ENCODE peak calls at places on chromosomes 5 and 9, in eight cellular contexts. One of them, this sample, is unnamed.

GRCh38 chr5:77947051-77947428 is 170.9 kb upstream of the TBCA start:
- DNase-seq in neural progenitor cell: no peak
- DNase-seq in GM12864: no peak
- DNase-seq in A549: no peak
- DNase-seq in heart left ventricle: no peak
- DNase-seq in CD8-positive, alpha-beta T cell: no peak
- DNase-seq in heart right ventricle: no peak
- DNase-seq in body of pancreas: no peak
- DNase-seq in this sample: no peak

GRCh38 chr5:135100011-135100410 is 66.0 kb upstream of the PITX1 start:
- DNase-seq in neural progenitor cell: no peak
- DNase-seq in GM12864: no peak
- DNase-seq in A549: no peak
- DNase-seq in heart left ventricle: no peak
- DNase-seq in CD8-positive, alpha-beta T cell: no peak
- DNase-seq in heart right ventricle: no peak
- DNase-seq in body of pancreas: no peak
- DNase-seq in this sample: no peak

GRCh38 chr9:70868661-70869652 is 252.5 kb downstream of the TRPM3 start:
- DNase-seq in neural progenitor cell: peak
- DNase-seq in GM12864: no peak
- DNase-seq in A549: no peak
- DNase-seq in heart left ventricle: no peak
- DNase-seq in CD8-positive, alpha-beta T cell: no peak
- DNase-seq in heart right ventricle: no peak
- DNase-seq in body of pancreas: peak
- DNase-seq in this sample: no peak

GRCh38 chr5:431711-432050 is 11.3 kb upstream of the EXOC3 start:
- DNase-seq in neural progenitor cell: no peak
- DNase-seq in GM12864: no peak
- DNase-seq in A549: no peak
- DNase-seq in heart left ventricle: no peak
- DNase-seq in CD8-positive, alpha-beta T cell: no peak
- DNase-seq in heart right ventricle: no peak
- DNase-seq in body of pancreas: no peak
- DNase-seq in this sample: no peak

GRCh38 chr5:176702952-176703641 is 55.8 kb downstream of the TSPAN17 start:
- DNase-seq in neural progenitor cell: no peak
- DNase-seq in GM12864: no peak
- DNase-seq in A549: no peak
- DNase-seq in heart left ventricle: no peak
- DNase-seq in CD8-positive, alpha-beta T cell: no peak
- DNase-seq in heart right ventricle: no peak
- DNase-seq in body of pancreas: no peak
- DNase-seq in this sample: no peak

GRCh38 chr5:141641634-141642278 is 5.0 kb downstream of the RELL2 start:
- DNase-seq in neural progenitor cell: no peak
- DNase-seq in GM12864: no peak
- DNase-seq in A549: peak
- DNase-seq in heart left ventricle: no peak
- DNase-seq in CD8-positive, alpha-beta T cell: no peak
- DNase-seq in heart right ventricle: no peak
- DNase-seq in body of pancreas: no peak
- DNase-seq in this sample: peak

GRCh38 chr5:20300110-20300509 is 312.1 kb upstream of the CDH18 start:
- DNase-seq in neural progenitor cell: no peak
- DNase-seq in GM12864: no peak
- DNase-seq in A549: no peak
- DNase-seq in heart left ventricle: no peak
- DNase-seq in CD8-positive, alpha-beta T cell: no peak
- DNase-seq in heart right ventricle: no peak
- DNase-seq in body of pancreas: no peak
- DNase-seq in this sample: no peak

GRCh38 chr5:88380332-88380731 is 111.7 kb upstream of the TMEM161B start:
- DNase-seq in neural progenitor cell: no peak
- DNase-seq in GM12864: no peak
- DNase-seq in A549: no peak
- DNase-seq in heart left ventricle: no peak
- DNase-seq in CD8-positive, alpha-beta T cell: no peak
- DNase-seq in heart right ventricle: no peak
- DNase-seq in body of pancreas: no peak
- DNase-seq in this sample: no peak

GRCh38 chr5:72110401-72111013 is 3.2 kb downstream of the MAP1B start:
- DNase-seq in neural progenitor cell: peak
- DNase-seq in GM12864: no peak
- DNase-seq in A549: no peak
- DNase-seq in heart left ventricle: no peak
- DNase-seq in CD8-positive, alpha-beta T cell: no peak
- DNase-seq in heart right ventricle: peak
- DNase-seq in body of pancreas: no peak
- DNase-seq in this sample: no peak

GRCh38 chr5:51226420-51226735 is 156.9 kb upstream of the ISL1 start:
- DNase-seq in neural progenitor cell: peak
- DNase-seq in GM12864: no peak
- DNase-seq in A549: no peak
- DNase-seq in heart left ventricle: no peak
- DNase-seq in CD8-positive, alpha-beta T cell: no peak
- DNase-seq in heart right ventricle: no peak
- DNase-seq in body of pancreas: peak
- DNase-seq in this sample: no peak

GRCh38 chr9:89452561-89452960 is 45.4 kb downstream of the SEMA4D start:
- DNase-seq in neural progenitor cell: no peak
- DNase-seq in GM12864: no peak
- DNase-seq in A549: no peak
- DNase-seq in heart left ventricle: no peak
- DNase-seq in CD8-positive, alpha-beta T cell: no peak
- DNase-seq in heart right ventricle: no peak
- DNase-seq in body of pancreas: no peak
- DNase-seq in this sample: no peak

GRCh38 chr5:372911-373709 is 51.6 kb downstream of the AHRR start:
- DNase-seq in neural progenitor cell: no peak
- DNase-seq in GM12864: no peak
- DNase-seq in A549: no peak
- DNase-seq in heart left ventricle: peak
- DNase-seq in CD8-positive, alpha-beta T cell: no peak
- DNase-seq in heart right ventricle: no peak
- DNase-seq in body of pancreas: no peak
- DNase-seq in this sample: no peak

GRCh38 chr5:50702615-50703325 is 36.3 kb downstream of the PARP8 start:
- DNase-seq in neural progenitor cell: no peak
- DNase-seq in GM12864: no peak
- DNase-seq in A549: no peak
- DNase-seq in heart left ventricle: no peak
- DNase-seq in CD8-positive, alpha-beta T cell: no peak
- DNase-seq in heart right ventricle: no peak
- DNase-seq in body of pancreas: no peak
- DNase-seq in this sample: no peak

GRCh38 chr5:60688980-60689379 is 11.0 kb downstream of the DEPDC1B start:
- DNase-seq in neural progenitor cell: no peak
- DNase-seq in GM12864: no peak
- DNase-seq in A549: no peak
- DNase-seq in heart left ventricle: no peak
- DNase-seq in CD8-positive, alpha-beta T cell: no peak
- DNase-seq in heart right ventricle: no peak
- DNase-seq in body of pancreas: no peak
- DNase-seq in this sample: no peak

GRCh38 chr5:60685028-60685427 is 14.9 kb downstream of the DEPDC1B start:
- DNase-seq in neural progenitor cell: no peak
- DNase-seq in GM12864: no peak
- DNase-seq in A549: no peak
- DNase-seq in heart left ventricle: no peak
- DNase-seq in CD8-positive, alpha-beta T cell: no peak
- DNase-seq in heart right ventricle: no peak
- DNase-seq in body of pancreas: no peak
- DNase-seq in this sample: no peak

GRCh38 chr5:60686164-60686563 is 13.8 kb downstream of the DEPDC1B start:
- DNase-seq in neural progenitor cell: no peak
- DNase-seq in GM12864: no peak
- DNase-seq in A549: no peak
- DNase-seq in heart left ventricle: no peak
- DNase-seq in CD8-positive, alpha-beta T cell: no peak
- DNase-seq in heart right ventricle: no peak
- DNase-seq in body of pancreas: no peak
- DNase-seq in this sample: no peak

GRCh38 chr5:60685700-60686099 is 14.3 kb downstream of the DEPDC1B start:
- DNase-seq in neural progenitor cell: no peak
- DNase-seq in GM12864: no peak
- DNase-seq in A549: no peak
- DNase-seq in heart left ventricle: no peak
- DNase-seq in CD8-positive, alpha-beta T cell: no peak
- DNase-seq in heart right ventricle: no peak
- DNase-seq in body of pancreas: no peak
- DNase-seq in this sample: no peak

GRCh38 chr5:60687927-60688720 is 11.8 kb downstream of the DEPDC1B start:
- DNase-seq in neural progenitor cell: peak
- DNase-seq in GM12864: no peak
- DNase-seq in A549: peak
- DNase-seq in heart left ventricle: no peak
- DNase-seq in CD8-positive, alpha-beta T cell: no peak
- DNase-seq in heart right ventricle: no peak
- DNase-seq in body of pancreas: no peak
- DNase-seq in this sample: peak
- TF ChIP-seq CTCF in neural progenitor cell: peak
- TF ChIP-seq CTCF in GM12864: peak
- TF ChIP-seq CTCF in A549: peak
- TF ChIP-seq CTCF in heart left ventricle: no peak
- TF ChIP-seq CTCF in CD8-positive, alpha-beta T cell: no peak
- TF ChIP-seq CTCF in heart right ventricle: no peak
- TF ChIP-seq CTCF in body of pancreas: no peak
- TF ChIP-seq CTCF in this sample: peak

DNA sequence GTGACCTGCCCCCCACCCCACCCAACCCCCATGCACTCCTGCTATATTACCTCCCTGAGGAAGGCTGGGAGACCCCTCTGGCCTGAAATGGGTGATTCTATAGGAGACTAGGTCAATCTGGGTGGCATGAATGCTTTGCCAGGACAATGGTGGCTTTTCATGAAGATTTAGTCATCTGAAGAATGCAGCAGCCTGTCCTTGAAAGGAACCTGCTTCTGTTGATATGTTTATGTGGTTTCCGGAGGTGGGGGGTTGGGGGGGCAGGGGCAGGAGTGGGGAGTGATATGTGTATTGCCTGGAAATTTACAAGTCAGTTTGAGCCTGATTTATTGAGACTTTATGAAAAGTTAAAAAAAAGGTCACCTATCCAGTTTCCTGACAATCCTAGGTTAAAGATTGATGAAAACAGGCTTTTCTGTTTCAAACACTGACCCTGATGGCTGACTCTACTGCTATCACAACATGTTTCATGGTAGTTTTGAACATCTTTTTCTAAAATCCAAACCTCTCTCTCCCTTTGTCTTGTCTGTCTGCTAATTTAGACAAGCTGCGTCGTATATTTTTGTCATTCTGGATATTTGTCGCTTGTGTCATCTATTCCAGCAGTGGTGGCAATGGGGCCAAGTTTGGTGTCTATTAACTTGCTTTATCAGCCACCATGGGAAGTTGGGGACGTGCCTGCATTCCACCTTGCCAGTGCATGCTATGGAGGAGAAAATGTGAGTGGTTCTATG is 153.7 kb upstream of the EGFLAM start:
- DNase-seq in neural progenitor cell: peak
- DNase-seq in GM12864: no peak
- DNase-seq in A549: no peak
- DNase-seq in heart left ventricle: no peak
- DNase-seq in CD8-positive, alpha-beta T cell: no peak
- DNase-seq in heart right ventricle: no peak
- DNase-seq in body of pancreas: peak
- DNase-seq in this sample: no peak
- H3K4me3 ChIP-seq in neural progenitor cell: no peak
- H3K4me3 ChIP-seq in GM12864: no peak
- H3K4me3 ChIP-seq in A549: no peak
- H3K4me3 ChIP-seq in heart left ventricle: no peak
- H3K4me3 ChIP-seq in CD8-positive, alpha-beta T cell: no peak
- H3K4me3 ChIP-seq in heart right ventricle: no peak
- H3K4me3 ChIP-seq in body of pancreas: no peak
- H3K4me3 ChIP-seq in this sample: no peak

GRCh38 chr5:55600536-55601208 is 65.9 kb upstream of the PLPP1 start:
- DNase-seq in neural progenitor cell: no peak
- DNase-seq in GM12864: no peak
- DNase-seq in A549: no peak
- DNase-seq in heart left ventricle: no peak
- DNase-seq in CD8-positive, alpha-beta T cell: no peak
- DNase-seq in heart right ventricle: no peak
- DNase-seq in body of pancreas: peak
- DNase-seq in this sample: peak
- TF ChIP-seq CTCF in neural progenitor cell: no peak
- TF ChIP-seq CTCF in GM12864: no peak
- TF ChIP-seq CTCF in A549: no peak
- TF ChIP-seq CTCF in heart left ventricle: no peak
- TF ChIP-seq CTCF in CD8-positive, alpha-beta T cell: no peak
- TF ChIP-seq CTCF in heart right ventricle: no peak
- TF ChIP-seq CTCF in body of pancreas: no peak
- TF ChIP-seq CTCF in this sample: no peak

DNA sequence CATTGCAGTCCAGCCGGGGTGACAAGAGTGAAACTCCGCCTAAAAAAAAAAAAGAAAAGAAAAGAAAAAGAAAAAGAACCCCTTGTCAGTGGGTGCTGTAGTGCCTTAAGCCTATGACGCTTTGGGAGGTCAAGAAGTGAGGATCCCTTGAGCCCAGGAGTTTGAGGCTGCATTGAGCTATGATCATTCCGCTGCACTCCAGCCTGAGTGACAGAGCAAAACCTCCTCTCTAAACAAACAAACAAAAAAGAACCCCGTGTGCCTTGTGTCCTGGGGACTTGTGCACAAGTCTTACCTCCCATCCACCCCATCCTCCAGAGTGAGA is 33.5 kb upstream of the STXBP1 start:
- DNase-seq in neural progenitor cell: no peak
- DNase-seq in GM12864: no peak
- DNase-seq in A549: no peak
- DNase-seq in heart left ventricle: no peak
- DNase-seq in CD8-positive, alpha-beta T cell: no peak
- DNase-seq in heart right ventricle: no peak
- DNase-seq in body of pancreas: no peak
- DNase-seq in this sample: no peak
- H3K4me3 ChIP-seq in neural progenitor cell: no peak
- H3K4me3 ChIP-seq in GM12864: no peak
- H3K4me3 ChIP-seq in A549: peak
- H3K4me3 ChIP-seq in heart left ventricle: peak
- H3K4me3 ChIP-seq in CD8-positive, alpha-beta T cell: no peak
- H3K4me3 ChIP-seq in heart right ventricle: no peak
- H3K4me3 ChIP-seq in body of pancreas: no peak
- H3K4me3 ChIP-seq in this sample: peak

This sample was measured in astrocyte of the spinal cord.